ENCODE peak calls at places on chromosomes 12 and 14, in seven cellular contexts. U is GM23248; Z is SK-N-DZ; W is activated T-helper 2 cell treated with anti-CD3 and anti-CD28 coated beads, Interferon-gamma antibody, Interleukin-2, Interleukin-4, amounts not matched to agents 10 μg/mL and 5 μg/mL and 100 μg/mL, durations not matched to agents 14 hours and 24 hours and 36 hours; X is HFF-Myc; H is stomach; T is tibial artery. N is an unnamed sample.

GRCh38 chr14:47705683-47706082 is 30.3 kb upstream of the MDGA2 start:
- DNase-seq in U (no peak), Z (no peak), W (no peak), X (no peak), H (no peak), T (no peak), N (no peak)

GRCh38 chr14:99681832-99682148 is 2.3 kb upstream of the CYP46A1 start:
- DNase-seq in U (no peak), Z (no peak), W (no peak), X (no peak), H (no peak), T (no peak), N (no peak)

GRCh38 chr12:124379938-124380754 is 85.3 kb downstream of the RFLNA start:
- DNase-seq in U (peak), Z (no peak), W (no peak), X (no peak), H (peak), T (peak), N (peak)

GRCh38 chr14:91154851-91155625 is 41.2 kb downstream of the DGLUCY start:
- DNase-seq in U (peak), Z (no peak), W (no peak), X (no peak), H (peak), T (no peak), N (peak)

GRCh38 chr12:40752011-40752410 is 59.8 kb downstream of the CNTN1 start:
- DNase-seq in U (no peak), Z (no peak), W (no peak), X (no peak), H (no peak), T (no peak), N (no peak)

GRCh38 chr12:132413931-132414588 is 75.9 kb upstream of the FBRSL1 start:
- DNase-seq in U (no peak), Z (no peak), W (no peak), X (no peak), H (no peak), T (no peak), N (no peak)

GRCh38 chr14:102262894-102263462 is 42.0 kb downstream of the MOK start:
- DNase-seq in U (peak), Z (peak), W (no peak), X (no peak), H (no peak), T (no peak), N (no peak)

GRCh38 chr12:71626768-71627167 is 36.9 kb downstream of the ZFC3H1 start:
- DNase-seq in U (peak), Z (no peak), W (no peak), X (no peak), H (no peak), T (no peak), N (no peak)

GRCh38 chr12:81329088-81329487 is 251.2 kb downstream of the ACSS3 start:
- DNase-seq in U (peak), Z (peak), W (no peak), X (no peak), H (no peak), T (no peak), N (no peak)

GRCh38 chr14:98138666-98139065 is 1133.3 kb downstream of the BCL11B start:
- DNase-seq in U (peak), Z (no peak), W (peak), X (no peak), H (no peak), T (no peak), N (no peak)

GRCh38 chr14:72974661-72975060 is 48.4 kb downstream of the DCAF4 start:
- DNase-seq in U (no peak), Z (no peak), W (no peak), X (no peak), H (no peak), T (no peak), N (no peak)

GRCh38 chr12:29286081-29286800 is 94.7 kb downstream of the ERGIC2 start:
- DNase-seq in U (peak), Z (no peak), W (no peak), X (no peak), H (no peak), T (no peak), N (no peak)

GRCh38 chr14:61388173-61388975 is 67.0 kb downstream of the PRKCH start:
- DNase-seq in U (peak), Z (no peak), W (no peak), X (no peak), H (no peak), T (no peak), N (no peak)

GRCh38 chr14:104295681-104296387 is 157.4 kb downstream of the KIF26A start:
- DNase-seq in U (no peak), Z (no peak), W (no peak), X (no peak), H (no peak), T (peak), N (no peak)

GRCh38 chr12:124915249-124916236 is 1.1 kb upstream of the UBC start:
- DNase-seq in U (peak), Z (no peak), W (no peak), X (no peak), H (peak), T (peak), N (no peak)

GRCh38 chr12:89370411-89370810 is 18.1 kb upstream of the DUSP6 start:
- DNase-seq in U (peak), Z (no peak), W (no peak), X (no peak), H (no peak), T (no peak), N (no peak)

GRCh38 chr12:75954076-75954475 is 77.5 kb downstream of the PHLDA1 start:
- DNase-seq in U (peak), Z (no peak), W (no peak), X (peak), H (no peak), T (no peak), N (peak)

GRCh38 chr12:31874961-31875608 is 84.1 kb upstream of the RESF1 start:
- DNase-seq in U (peak), Z (peak), W (peak), X (peak), H (peak), T (no peak), N (peak)

GRCh38 chr14:51293149-51293925 is 53.3 kb downstream of the TMX1 start:
- DNase-seq in U (peak), Z (no peak), W (no peak), X (peak), H (no peak), T (no peak), N (peak)

GRCh38 chr14:61632401-61633195 is 62.7 kb upstream of the HIF1A start:
- DNase-seq in U (no peak), Z (peak), W (no peak), X (no peak), H (no peak), T (no peak), N (no peak)

N was measured in AG04450.